ENCODE peak calls at places on chromosomes 1 and 21, in four cellular contexts. X is Karpas-422, Z is psoas muscle, J is left ventricle myocardium inferior. O is an unnamed sample. For H3K9me3 and H3K4me1, the result is how much of the 10 kb centered on the place peaks cover.

GRCh38 chr1:26075421-26076144 is 8.2 kb upstream of the TRIM63 start:
- DNase-seq in X (no peak), Z (peak), J (peak), O (no peak)

GRCh38 chr1:236612349-236612748 is 8.0 kb upstream of the HEATR1 start:
- DNase-seq in X (no peak), Z (no peak), J (no peak), O (no peak)

GRCh38 chr1:183223467-183223866 is 37.4 kb downstream of the LAMC2 start:
- DNase-seq in X (no peak), Z (no peak), J (no peak), O (no peak)

GRCh38 chr1:94332952-94333351 is 85.2 kb upstream of the ABCD3 start:
- DNase-seq in X (no peak), Z (no peak), J (no peak), O (no peak)

GRCh38 chr1:162056043-162056442 is 13.4 kb upstream of the NOS1AP start:
- DNase-seq in X (peak), Z (peak), J (peak), O (peak)

GRCh38 chr1:24914226-24915069 is 15.6 kb downstream of the RUNX3 start:
- DNase-seq in X (no peak), Z (no peak), J (no peak), O (no peak)

GRCh38 chr1:19229828-19230325 is 19.8 kb upstream of the UBR4 start:
- DNase-seq in X (no peak), Z (no peak), J (no peak), O (no peak)

GRCh38 chr1:154716012-154716411 is 108.0 kb upstream of the ADAR start:
- DNase-seq in X (no peak), Z (no peak), J (no peak), O (peak)

GRCh38 chr1:116299248-116299647 is 73.8 kb upstream of the ATP1A1 start:
- DNase-seq in X (no peak), Z (no peak), J (no peak), O (no peak)

DNA sequence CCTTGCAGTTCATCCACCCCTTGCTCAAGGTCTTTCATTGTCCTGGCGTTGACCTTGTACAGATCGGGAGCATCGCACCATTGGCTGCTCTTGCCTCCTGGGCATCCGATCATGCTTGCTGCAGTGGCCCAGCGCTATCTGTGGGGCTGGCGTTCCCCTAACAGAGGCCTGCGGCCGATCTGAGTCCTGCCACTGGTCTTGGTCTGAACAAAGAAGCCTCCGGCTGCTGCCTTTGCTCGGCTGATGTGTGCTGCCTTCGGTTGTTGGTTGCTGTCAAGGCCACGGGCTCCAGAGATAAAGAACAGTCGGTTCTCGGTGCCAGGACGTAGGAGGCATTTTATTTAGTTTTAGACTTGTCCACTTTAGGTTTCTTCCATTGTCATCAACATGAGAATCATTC is 39.0 kb downstream of the PCNT start:
- DNase-seq in X (no peak), Z (no peak), J (no peak), O (no peak)
- H3K9me3 ChIP-seq in X (under half), Z (under half), J (under half), O (under half)

GRCh38 chr1:181151378-181152326 is 63.2 kb downstream of the IER5 start:
- DNase-seq in X (no peak), Z (no peak), J (no peak), O (no peak)
- H3K4me1 ChIP-seq in X (under half), Z (half or more), J (half or more), O (under half)

DNA sequence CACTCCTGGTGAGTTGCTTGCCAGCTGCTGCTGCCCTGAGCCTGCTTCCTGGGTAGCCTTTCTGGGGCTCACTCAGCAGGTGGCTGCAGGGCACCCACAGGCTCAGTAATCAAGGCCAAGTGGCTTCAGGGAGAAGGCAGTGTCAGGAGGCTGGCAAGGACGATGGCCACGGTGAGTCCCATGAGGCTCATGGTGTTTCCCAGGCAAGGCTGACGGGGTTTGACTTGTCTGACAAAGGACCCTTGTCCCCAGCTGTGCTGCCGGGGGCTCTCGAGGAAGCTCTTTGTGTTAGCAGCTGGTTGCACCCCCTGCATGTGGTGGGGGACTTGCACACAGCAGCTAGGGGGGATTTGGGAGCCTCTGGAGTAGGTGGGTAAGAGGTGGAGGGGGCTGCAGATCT is 190.5 kb upstream of the C1orf174 start:
- DNase-seq in X (no peak), Z (no peak), J (no peak), O (no peak)
- H3K9me3 ChIP-seq in X (under half), Z (under half), J (under half), O (under half)

DNA sequence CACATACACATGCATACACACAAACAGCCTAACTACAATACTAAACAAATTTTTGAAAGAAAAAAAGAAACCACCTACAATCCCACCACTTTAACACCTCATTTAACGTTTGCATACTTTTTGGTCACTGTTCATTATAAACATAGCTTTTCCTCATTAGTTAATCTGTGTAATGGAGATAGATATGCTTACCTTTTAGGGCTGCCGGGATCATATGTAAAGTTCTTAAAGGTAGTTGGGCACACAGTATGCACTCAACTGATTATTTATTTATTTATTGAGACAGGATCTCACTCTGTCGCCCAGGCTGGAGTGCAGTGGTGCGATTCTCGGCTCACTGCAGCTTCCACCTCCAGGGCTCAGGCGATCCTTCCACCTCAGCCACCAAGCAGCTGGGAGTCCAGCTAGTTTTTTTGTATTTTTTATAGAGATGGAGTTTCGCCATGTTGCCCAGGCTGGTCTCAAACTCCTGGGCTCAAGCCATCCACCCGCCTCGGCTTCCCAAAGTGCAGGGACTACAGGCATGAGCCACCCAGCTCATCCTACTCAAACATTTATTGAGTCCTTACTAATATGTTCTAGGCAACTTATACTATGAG is 694 bp upstream of the BCL10 start:
- DNase-seq in X (no peak), Z (no peak), J (no peak), O (no peak)
- H3K4me1 ChIP-seq in X (under half), Z (under half), J (half or more), O (under half)

GRCh38 chr21:22083899-22084298 is 1085.7 kb downstream of the NCAM2 start:
- DNase-seq in X (no peak), Z (no peak), J (no peak), O (no peak)
- H3K9me3 ChIP-seq in X (under half), Z (under half), J (under half), O (under half)

GRCh38 chr1:164635074-164635783 is 76.2 kb downstream of the PBX1 start:
- DNase-seq in X (no peak), Z (no peak), J (no peak), O (no peak)
- H3K4me1 ChIP-seq in X (under half), Z (half or more), J (half or more), O (under half)

GRCh38 chr1:4689941-4690635 is 35.7 kb downstream of the AJAP1 start:
- DNase-seq in X (no peak), Z (no peak), J (no peak), O (no peak)

GRCh38 chr1:4684849-4685248 is 30.4 kb downstream of the AJAP1 start:
- DNase-seq in X (no peak), Z (no peak), J (no peak), O (no peak)

GRCh38 chr1:4685466-4685865 is 31.1 kb downstream of the AJAP1 start:
- DNase-seq in X (no peak), Z (no peak), J (no peak), O (no peak)

GRCh38 chr1:4689271-4689935 is 35.0 kb downstream of the AJAP1 start:
- DNase-seq in X (no peak), Z (no peak), J (no peak), O (no peak)

DNA sequence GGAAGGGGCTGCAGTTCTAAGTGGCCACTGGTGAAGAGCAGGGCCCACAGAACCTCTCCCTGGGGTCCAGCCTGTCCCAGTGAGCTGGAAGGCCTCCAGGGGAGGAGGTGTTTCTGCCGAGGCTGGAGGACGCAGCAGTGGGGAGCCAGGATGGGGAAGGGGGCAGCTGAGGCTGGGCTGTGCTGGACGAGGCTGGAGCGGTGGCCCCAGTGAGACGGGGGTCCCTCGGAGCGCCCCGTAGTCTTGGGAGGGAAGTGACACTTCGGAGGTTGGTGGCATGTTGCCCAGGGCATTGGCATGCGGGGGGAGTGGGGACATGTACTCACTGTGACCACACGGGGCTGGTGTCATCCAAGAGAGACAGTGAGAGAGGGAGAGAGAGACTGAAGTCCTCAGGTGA is 33.5 kb downstream of the AJAP1 start:
- DNase-seq in X (no peak), Z (no peak), J (no peak), O (no peak)
- H3K9me3 ChIP-seq in X (under half), Z (under half), J (under half), O (under half)

GRCh38 chr1:230824571-230825060 is 43.7 kb downstream of the C1orf198 start:
- DNase-seq in X (no peak), Z (no peak), J (no peak), O (no peak)
- H3K4me1 ChIP-seq in X (under half), Z (half or more), J (half or more), O (under half)